ENCODE peak calls at places on chromosome 20, in ten cellular contexts. M is left ventricle myocardium inferior, P is H9, E is B cell, G is neural crest cell, K is cardiac fibroblast, B is AG09309, D is heart right ventricle, V is GM12865, Z is upper lobe of left lung. S is an unnamed sample.

GRCh38 chr20:4217349-4217761 is 202.0 kb upstream of the RNF24 start:
- DNase-seq in Z (peak; percentile 24), K (no peak), V (no peak), E (no peak), P (peak; percentile 52), B (no peak), M (peak; percentile 35), D (peak; percentile 54), G (no peak), S (no peak)

GRCh38 chr20:33697129-33697528 is 10.9 kb upstream of the E2F1 start:
- DNase-seq in P (no peak), V (no peak), Z (no peak), M (no peak), G (no peak), E (no peak), K (peak; percentile 48), B (no peak), D (no peak), S (no peak)

GRCh38 chr20:54154439-54154838 is 19.3 kb downstream of the CYP24A1 start:
- DNase-seq in M (no peak), K (no peak), G (no peak), Z (no peak), D (no peak), B (no peak), E (no peak), P (no peak), V (no peak), S (no peak)

GRCh38 chr20:39829255-39829654 is 859.8 kb downstream of the MAFB start:
- DNase-seq in E (no peak), Z (no peak), M (peak; percentile 30), G (no peak), V (peak; percentile 30), P (peak; percentile 58), D (peak; percentile 11), K (peak; percentile 27), B (no peak), S (no peak)

GRCh38 chr20:63309261-63310071 is 16.5 kb downstream of the COL20A1 start:
- DNase-seq in B (no peak), D (peak; percentile 30), P (peak; percentile 73), Z (no peak), G (peak; percentile 64), E (peak; percentile 36), K (peak; percentile 35), M (peak; percentile 38), V (peak; percentile 21), S (no peak)

GRCh38 chr20:11376406-11376805 is 541.3 kb upstream of the BTBD3 start:
- DNase-seq in V (no peak), P (no peak), E (no peak), D (no peak), M (no peak), K (no peak), Z (no peak), B (no peak), G (no peak), S (no peak)

GRCh38 chr20:297925-298754 is 770 bp downstream of the ZCCHC3 start:
- DNase-seq in M (peak; percentile 68), E (peak; percentile 58), B (no peak), P (no peak), Z (peak; percentile 88), G (peak; percentile 23), D (peak; percentile 74), K (peak; percentile 78), V (peak; percentile 76), S (no peak)

GRCh38 chr20:64037498-64038213 is 1.7 kb downstream of the C20orf204 start:
- DNase-seq in V (peak; percentile 80), P (peak; percentile 75), G (no peak), M (no peak), D (no peak), K (no peak), B (no peak), E (peak; percentile 41), Z (no peak), S (no peak)

GRCh38 chr20:36097751-36098151 is 56.8 kb upstream of the EPB41L1 start:
- DNase-seq in B (no peak), K (no peak), V (no peak), D (no peak), P (peak; percentile 90), Z (no peak), G (no peak), E (no peak), M (no peak), S (no peak)

GRCh38 chr20:51953731-51954340 is 151.5 kb upstream of the SALL4 start:
- DNase-seq in D (no peak), V (peak; percentile 23), G (no peak), Z (no peak), K (no peak), P (no peak), E (no peak), B (no peak), M (no peak), S (no peak)

GRCh38 chr20:36974660-36975059 is 23.2 kb upstream of the SAMHD1 start:
- DNase-seq in D (no peak), V (no peak), M (no peak), G (no peak), K (no peak), E (no peak), P (no peak), B (no peak), Z (no peak), S (no peak)

GRCh38 chr20:49398401-49399144 is 83.9 kb downstream of the KCNB1 start:
- DNase-seq in G (no peak), Z (no peak), P (no peak), E (no peak), V (no peak), B (no peak), M (no peak), K (no peak), D (no peak), S (no peak)

GRCh38 chr20:58839474-58839874 is 11.2 kb downstream of the GNAS-AS1 start:
- DNase-seq in G (peak; percentile 42), V (peak; percentile 46), B (no peak), Z (no peak), M (no peak), P (peak; percentile 76), K (peak; percentile 26), D (peak; percentile 34), E (peak; percentile 44), S (no peak)
- TF ChIP-seq CTCF in G (peak; percentile 60), V (peak; percentile 29), B (peak; percentile 41), Z (peak; percentile 30), M (peak; percentile 55), P (peak; percentile 68), K (peak; percentile 41), D (peak; percentile 44), E (peak; percentile 26), S (peak; percentile 73)

DNA sequence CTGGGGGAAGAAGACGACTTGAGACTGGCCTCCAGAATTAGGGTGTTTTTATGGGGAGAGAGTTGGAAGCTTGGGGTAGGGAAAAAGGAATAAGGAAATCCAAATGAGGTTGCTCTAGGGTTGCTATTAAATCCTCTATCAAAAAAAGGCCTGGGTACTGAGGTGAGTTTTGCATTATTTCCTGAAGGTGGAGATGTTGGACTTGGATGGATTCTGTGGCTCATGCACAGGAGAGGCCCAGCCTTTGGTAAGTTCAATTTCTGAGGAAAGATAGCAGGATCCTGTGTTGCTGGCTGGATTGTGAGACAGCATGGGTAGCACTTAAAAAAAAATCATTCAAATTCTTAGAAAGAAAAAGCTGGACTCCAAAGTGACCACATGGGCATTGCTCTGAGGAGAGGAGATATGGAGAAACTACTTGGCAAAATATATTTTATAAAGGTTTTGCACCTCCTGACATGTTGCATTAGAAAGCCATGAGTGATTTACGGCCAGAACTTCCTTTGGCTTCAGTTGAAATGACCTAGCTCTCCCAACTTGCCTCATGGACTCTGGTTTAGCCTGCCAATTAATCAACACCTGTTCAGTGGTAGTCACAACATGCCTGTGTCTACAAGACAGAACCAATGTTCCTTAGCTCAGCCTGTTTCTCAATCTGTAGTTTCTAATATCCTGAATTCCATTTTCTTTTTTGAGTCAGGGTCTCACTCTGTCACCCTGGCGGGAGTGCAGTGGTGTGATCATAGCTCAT is 152.1 kb upstream of the RALGAPA2 start:
- DNase-seq in P (no peak), G (no peak), K (peak; percentile 5), M (no peak), Z (no peak), D (no peak), E (no peak), V (no peak), B (no peak), S (no peak)
- TF ChIP-seq CTCF in P (peak; percentile 73), G (peak; percentile 63), K (no peak), M (peak; percentile 28), Z (no peak), D (no peak), E (no peak), V (no peak), B (peak; percentile 20), S (peak; percentile 69)

GRCh38 chr20:57748601-57749130 is 38.9 kb upstream of the PMEPA1 start:
- DNase-seq in P (no peak), B (peak; percentile 44), E (peak; percentile 60), D (peak; percentile 85), Z (peak; percentile 75), G (no peak), V (peak; percentile 68), M (peak; percentile 84), K (peak; percentile 66), S (no peak)
- TF ChIP-seq CTCF in P (no peak), B (no peak), E (no peak), D (no peak), Z (no peak), G (no peak), V (no peak), M (no peak), K (no peak), S (no peak)

GRCh38 chr20:14950633-14951032 is 613.2 kb upstream of the FLRT3 start:
- DNase-seq in B (no peak), E (no peak), P (no peak), M (no peak), Z (no peak), K (no peak), G (no peak), D (no peak), V (no peak), S (no peak)

GRCh38 chr20:14951707-14952106 is 614.3 kb upstream of the FLRT3 start:
- DNase-seq in D (no peak), E (no peak), K (no peak), Z (no peak), G (no peak), M (no peak), B (peak; percentile 5), V (no peak), P (no peak), S (no peak)

GRCh38 chr20:14947536-14947935 is 610.1 kb upstream of the FLRT3 start:
- DNase-seq in D (no peak), B (no peak), V (no peak), P (no peak), Z (no peak), E (no peak), K (no peak), M (no peak), G (no peak), S (no peak)

GRCh38 chr20:14951105-14951504 is 613.7 kb upstream of the FLRT3 start:
- DNase-seq in M (no peak), B (no peak), D (no peak), Z (no peak), V (peak; percentile 65), E (no peak), K (no peak), G (no peak), P (no peak), S (no peak)

DNA sequence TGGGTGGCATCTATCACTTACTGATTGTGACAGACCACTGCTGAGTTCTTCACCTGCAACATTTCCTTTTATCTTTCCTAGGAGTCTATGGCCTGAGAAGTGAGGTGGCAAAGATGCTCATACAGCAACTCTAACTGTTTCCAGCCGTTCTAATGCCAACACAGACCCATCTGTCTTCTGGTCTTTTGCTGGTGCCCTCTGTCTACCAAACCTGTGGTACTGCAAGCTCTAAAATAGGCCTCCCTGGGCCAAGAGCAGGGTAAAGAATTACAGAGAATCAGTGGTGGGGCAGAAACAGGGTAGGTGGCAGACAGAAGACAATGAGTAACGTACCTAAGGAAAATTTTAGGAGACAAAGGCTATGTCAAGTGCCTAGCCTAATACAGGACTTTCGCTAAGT is 611.0 kb upstream of the FLRT3 start:
- DNase-seq in E (no peak), D (no peak), P (no peak), G (no peak), M (no peak), B (no peak), V (peak; percentile 10), K (no peak), Z (no peak), S (no peak)
- TF ChIP-seq CTCF in E (no peak), D (no peak), P (peak; percentile 43), G (no peak), M (no peak), B (no peak), V (no peak), K (no peak), Z (no peak), S (no peak)